ENCODE peak calls at places on chromosomes 6 and 20, in seven cellular contexts. I, Q, S, L, C, X and E are unnamed samples.

GRCh38 chr6:12371641-12372146 is 81.5 kb downstream of the EDN1 start:
- DNase-seq in I (no peak), Q (no peak), S (no peak), L (no peak), C (no peak), X (no peak), E (no peak)

GRCh38 chr20:11409526-11409925 is 508.2 kb upstream of the BTBD3 start:
- DNase-seq in I (no peak), Q (no peak), S (no peak), L (no peak), C (no peak), X (no peak), E (no peak)

GRCh38 chr6:52361945-52362442 is at the start of gene PAQR8:
- DNase-seq in I (peak; percentile 75), Q (peak; percentile 55), S (peak; percentile 87), L (peak; percentile 56), C (peak; percentile 80), X (peak; percentile 73), E (peak; percentile 82)

GRCh38 chr6:31114540-31114876 is at the start of gene PSORS1C1:
- DNase-seq in I (no peak), Q (peak; percentile 39), S (peak; percentile 97), L (peak; percentile 81), C (peak; percentile 87), X (peak; percentile 91), E (peak; percentile 91)

GRCh38 chr20:17273711-17274110 is 46.9 kb downstream of the PCSK2 start:
- DNase-seq in I (no peak), Q (no peak), S (no peak), L (no peak), C (no peak), X (no peak), E (no peak)

GRCh38 chr6:104949206-104949605 is 7.7 kb upstream of the LIN28B start:
- DNase-seq in I (no peak), Q (no peak), S (no peak), L (no peak), C (no peak), X (no peak), E (no peak)

GRCh38 chr20:48571945-48572589 is 255.7 kb downstream of the PREX1 start:
- DNase-seq in I (no peak), Q (no peak), S (no peak), L (no peak), C (peak; percentile 17), X (no peak), E (peak; percentile 73)

GRCh38 chr6:136738178-136739057 is 53.9 kb downstream of the MAP3K5 start:
- DNase-seq in I (no peak), Q (no peak), S (no peak), L (no peak), C (peak; percentile 46), X (peak; percentile 70), E (peak; percentile 36)

GRCh38 chr6:26199057-26199772 is 112.0 kb downstream of the HFE start:
- DNase-seq in I (peak; percentile 64), Q (peak; percentile 48), S (peak; percentile 85), L (no peak), C (peak; percentile 65), X (peak; percentile 80), E (peak; percentile 66)

GRCh38 chr6:149079911-149080501 is 237.5 kb upstream of the TAB2 start:
- DNase-seq in I (no peak), Q (peak; percentile 29), S (peak; percentile 89), L (peak; percentile 65), C (peak; percentile 65), X (peak; percentile 20), E (peak; percentile 56)

GRCh38 chr20:63404129-63405085 is 43.3 kb upstream of the CHRNA4 start:
- DNase-seq in I (no peak), Q (no peak), S (no peak), L (no peak), C (no peak), X (no peak), E (no peak)

GRCh38 chr20:56373942-56374341 is 15.2 kb downstream of the FAM210B start:
- DNase-seq in I (no peak), Q (no peak), S (no peak), L (no peak), C (no peak), X (peak; percentile 42), E (no peak)

GRCh38 chr6:133504761-133505160 is 263.6 kb downstream of the EYA4 start:
- DNase-seq in I (no peak), Q (no peak), S (no peak), L (no peak), C (peak; percentile 29), X (no peak), E (no peak)

GRCh38 chr20:10474606-10475184 is 39.6 kb downstream of the SLX4IP start:
- DNase-seq in I (no peak), Q (no peak), S (peak; percentile 71), L (no peak), C (no peak), X (no peak), E (peak; percentile 28)

GRCh38 chr20:38187512-38187911 is 22.4 kb upstream of the TGM2 start:
- DNase-seq in I (no peak), Q (no peak), S (peak; percentile 29), L (no peak), C (no peak), X (peak; percentile 69), E (no peak)

GRCh38 chr6:127855542-127856159 is 45.2 kb downstream of the THEMIS start:
- DNase-seq in I (no peak), Q (peak; percentile 17), S (no peak), L (no peak), C (no peak), X (peak; percentile 24), E (no peak)

GRCh38 chr6:160808263-160808662 is 106.2 kb downstream of the PLG start:
- DNase-seq in I (no peak), Q (no peak), S (no peak), L (no peak), C (no peak), X (no peak), E (no peak)

GRCh38 chr20:934186-934840 is 18.2 kb upstream of the ANGPT4 start:
- DNase-seq in I (no peak), Q (no peak), S (no peak), L (no peak), C (no peak), X (no peak), E (no peak)
- TF ChIP-seq CTCF in I (no peak), Q (no peak), S (no peak), L (no peak), C (no peak), X (no peak), E (no peak)

GRCh38 chr20:61750093-61750492 is 315.6 kb downstream of the TAF4 start:
- DNase-seq in I (no peak), Q (no peak), S (no peak), L (no peak), C (no peak), X (no peak), E (no peak)
- H3K4me1 ChIP-seq in I (no peaks in the 10 kb centered on the region), Q (no peaks in the 10 kb centered on the region), S (no peaks in the 10 kb centered on the region), L (no peaks in the 10 kb centered on the region), C (no peaks in the 10 kb centered on the region), X (no peaks in the 10 kb centered on the region), E (no peaks in the 10 kb centered on the region)

GRCh38 chr6:32971581-32972352 is 3.4 kb downstream of the BRD2 start:
- DNase-seq in I (peak; percentile 99), Q (peak; percentile 99), S (peak; percentile 100), L (peak; percentile 99), C (peak; percentile 99), X (peak; percentile 100), E (peak; percentile 100)
- TF ChIP-seq POLR2A in I (peak; percentile 97), Q (peak; percentile 100), S (peak; percentile 99), L (peak; percentile 99), C (peak; percentile 99), X (peak; percentile 99), E (peak; percentile 97)

GRCh38 chr6:108114861-108115597 is 40.5 kb upstream of the OSTM1 start:
- DNase-seq in I (no peak), Q (peak; percentile 67), S (peak; percentile 77), L (no peak), C (peak; percentile 27), X (peak; percentile 77), E (peak; percentile 31)
- TF ChIP-seq CTCF in I (no peak), Q (peak; percentile 43), S (no peak), L (peak; percentile 19), C (no peak), X (no peak), E (no peak)

GRCh38 chr6:34556031-34556471 is at the start of gene SPDEF:
- DNase-seq in I (no peak), Q (no peak), S (no peak), L (peak; percentile 74), C (no peak), X (no peak), E (no peak)

GRCh38 chr6:34555328-34555727 is 801 bp downstream of the SPDEF start:
- DNase-seq in I (no peak), Q (no peak), S (no peak), L (no peak), C (no peak), X (no peak), E (no peak)

GRCh38 chr6:34553146-34553545 is 3.0 kb downstream of the SPDEF start:
- DNase-seq in I (no peak), Q (no peak), S (no peak), L (no peak), C (no peak), X (no peak), E (no peak)

GRCh38 chr6:34553750-34554149 is 2.4 kb downstream of the SPDEF start:
- DNase-seq in I (no peak), Q (no peak), S (no peak), L (no peak), C (no peak), X (no peak), E (no peak)

DNA sequence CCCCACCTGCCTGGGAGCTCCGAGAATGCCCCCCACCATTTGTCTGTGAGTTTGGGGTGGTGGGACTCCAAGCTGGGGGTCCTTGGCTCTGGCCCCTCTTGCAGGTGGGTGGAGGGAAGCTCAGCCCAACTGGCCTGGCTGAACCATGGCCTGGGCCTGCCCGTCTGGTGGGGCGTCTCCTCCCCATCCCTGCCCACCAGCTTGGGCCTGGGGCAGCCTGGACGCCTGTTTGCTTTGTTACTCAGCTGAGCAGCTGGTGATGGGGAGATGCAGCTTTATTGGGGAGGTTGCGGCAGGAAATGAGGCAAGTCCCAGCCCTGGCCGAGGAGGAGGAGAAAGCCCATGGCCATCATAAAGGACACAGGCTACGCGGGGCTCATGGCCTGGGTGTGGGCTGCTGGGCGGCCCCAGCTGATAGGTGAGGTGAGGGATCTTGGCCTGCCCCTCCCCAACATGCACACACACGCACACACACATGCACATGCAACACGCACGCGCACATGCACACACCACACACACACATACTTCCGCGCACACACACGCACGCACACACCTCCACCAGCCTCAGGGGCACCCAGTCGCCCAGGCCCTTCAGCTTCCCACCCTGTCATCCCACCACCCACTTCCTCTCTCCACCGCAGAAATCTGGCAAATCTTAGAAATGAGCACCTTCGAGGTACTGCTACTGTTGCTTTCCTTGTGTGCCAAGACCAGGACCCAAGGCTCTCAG is 1.4 kb downstream of the SPDEF start:
- DNase-seq in I (no peak), Q (no peak), S (no peak), L (no peak), C (no peak), X (no peak), E (no peak)
- H3K4me1 ChIP-seq in I (no peaks in the 10 kb centered on the region), Q (no peaks in the 10 kb centered on the region), S (no peaks in the 10 kb centered on the region), L (no peaks in the 10 kb centered on the region), C (no peaks in the 10 kb centered on the region), X (no peaks in the 10 kb centered on the region), E (no peaks in the 10 kb centered on the region)